ENCODE peak calls at places on chromosomes 11 and 22, in four cellular contexts. F, U, L and J are unnamed samples.

GRCh38 chr22:17056058-17056457 is 28.7 kb upstream of the IL17RA start:
- DNase-seq in U (no peak), F (no peak), L (no peak), J (no peak)

GRCh38 chr11:118430956-118431355 is 5.3 kb upstream of the KMT2A start:
- DNase-seq in L (no peak), U (no peak), F (no peak), J (no peak)

GRCh38 chr22:37906364-37907008 is 389 bp downstream of the MICALL1 start:
- DNase-seq in L (peak), F (peak), U (peak), J (no peak)

GRCh38 chr11:101584651-101585050 is 844 bp upstream of the TRPC6 start:
- DNase-seq in U (no peak), F (no peak), L (no peak), J (no peak)

GRCh38 chr11:34158661-34159060 is 53.2 kb downstream of the NAT10 start:
- DNase-seq in U (no peak), F (no peak), L (no peak), J (no peak)

GRCh38 chr11:70502677-70503076 is 104.3 kb downstream of the CTTN start:
- DNase-seq in U (no peak), F (no peak), L (peak), J (no peak)

GRCh38 chr11:126157326-126158030 is 54.0 kb downstream of the RPUSD4 start:
- DNase-seq in U (no peak), F (no peak), L (no peak), J (no peak)

GRCh38 chr11:85752201-85752889 is 58.6 kb downstream of the SYTL2 start:
- DNase-seq in U (no peak), F (no peak), L (no peak), J (no peak)

GRCh38 chr11:125164422-125165110 is at the start of gene PKNOX2:
- DNase-seq in F (peak), L (peak), U (peak), J (peak)

GRCh38 chr11:8006349-8006977 is 19.3 kb downstream of the EIF3F start:
- DNase-seq in U (peak), L (no peak), F (peak), J (peak)

DNA sequence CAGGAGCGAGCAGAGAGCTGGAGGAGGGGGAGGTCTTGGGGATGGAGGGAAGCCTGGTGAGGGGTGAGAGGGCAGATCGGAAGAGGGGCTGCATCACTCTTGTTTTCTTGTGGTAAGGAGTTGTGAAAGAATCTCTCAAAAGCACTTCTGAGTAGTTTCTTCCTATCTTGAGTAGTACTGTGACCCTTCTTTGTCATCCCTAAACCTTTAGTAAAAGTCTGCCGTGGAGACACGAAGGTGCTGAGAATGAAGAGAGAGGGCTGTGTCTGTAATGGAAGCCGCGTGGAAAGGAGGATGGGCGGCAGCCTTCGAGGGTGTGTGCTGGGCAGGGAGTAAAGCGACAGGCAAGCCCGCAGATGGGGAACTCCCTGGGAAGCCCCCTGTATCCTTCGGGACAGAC is 237.8 kb downstream of the TBC1D22A start:
- DNase-seq in F (no peak), L (no peak), U (no peak), J (no peak)
- H3K4me3 ChIP-seq in F (no peak), L (no peak), U (no peak), J (no peak)

DNA sequence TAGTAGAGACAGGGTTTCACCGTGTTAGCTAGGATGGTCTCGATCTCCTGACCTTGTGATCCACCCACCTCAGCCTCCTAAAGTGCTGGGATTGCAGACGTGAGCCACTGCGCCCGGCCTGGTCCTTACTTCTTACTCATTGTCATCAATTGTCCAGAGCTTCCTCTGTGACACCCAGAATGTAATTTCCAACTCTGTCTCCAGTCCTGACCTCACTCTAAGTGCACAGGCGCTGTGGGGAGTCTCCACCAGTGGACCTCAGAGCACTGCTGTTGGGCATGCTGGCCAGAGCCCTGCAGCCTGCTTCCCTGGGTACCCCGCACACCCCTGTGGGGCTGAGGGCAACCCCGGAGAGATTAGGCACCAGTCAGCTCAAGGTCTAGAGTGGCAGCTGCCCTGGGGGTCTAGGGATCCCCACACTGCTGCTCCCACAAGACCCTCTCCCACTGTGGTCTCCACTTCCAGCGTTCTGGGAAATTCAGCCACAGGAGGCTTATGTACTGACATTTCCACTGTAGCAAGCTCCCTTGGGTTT is 1140.3 kb downstream of the TBC1D22A start:
- DNase-seq in U (no peak), F (no peak), L (no peak), J (no peak)
- H3K4me3 ChIP-seq in U (no peak), F (no peak), L (no peak), J (no peak)

GRCh38 chr11:67607507-67607906 is 771 bp downstream of the NDUFV1 start:
- DNase-seq in U (no peak), L (no peak), F (no peak), J (no peak)

GRCh38 chr11:67606477-67607295 is at the start of gene NDUFV1:
- DNase-seq in U (peak), L (peak), F (peak), J (peak)

GRCh38 chr11:67605231-67606011 is 1.3 kb upstream of the NDUFV1 start:
- DNase-seq in F (no peak), U (no peak), L (no peak), J (no peak)

GRCh38 chr11:67604815-67605214 is 1.9 kb upstream of the NDUFV1 start:
- DNase-seq in F (no peak), L (no peak), U (no peak), J (no peak)

GRCh38 chr11:67606150-67606476 is 623 bp upstream of the NDUFV1 start:
- DNase-seq in F (no peak), U (no peak), L (no peak), J (no peak)
- H3K4me3 ChIP-seq in F (peak), U (no peak), L (no peak), J (peak)

DNA sequence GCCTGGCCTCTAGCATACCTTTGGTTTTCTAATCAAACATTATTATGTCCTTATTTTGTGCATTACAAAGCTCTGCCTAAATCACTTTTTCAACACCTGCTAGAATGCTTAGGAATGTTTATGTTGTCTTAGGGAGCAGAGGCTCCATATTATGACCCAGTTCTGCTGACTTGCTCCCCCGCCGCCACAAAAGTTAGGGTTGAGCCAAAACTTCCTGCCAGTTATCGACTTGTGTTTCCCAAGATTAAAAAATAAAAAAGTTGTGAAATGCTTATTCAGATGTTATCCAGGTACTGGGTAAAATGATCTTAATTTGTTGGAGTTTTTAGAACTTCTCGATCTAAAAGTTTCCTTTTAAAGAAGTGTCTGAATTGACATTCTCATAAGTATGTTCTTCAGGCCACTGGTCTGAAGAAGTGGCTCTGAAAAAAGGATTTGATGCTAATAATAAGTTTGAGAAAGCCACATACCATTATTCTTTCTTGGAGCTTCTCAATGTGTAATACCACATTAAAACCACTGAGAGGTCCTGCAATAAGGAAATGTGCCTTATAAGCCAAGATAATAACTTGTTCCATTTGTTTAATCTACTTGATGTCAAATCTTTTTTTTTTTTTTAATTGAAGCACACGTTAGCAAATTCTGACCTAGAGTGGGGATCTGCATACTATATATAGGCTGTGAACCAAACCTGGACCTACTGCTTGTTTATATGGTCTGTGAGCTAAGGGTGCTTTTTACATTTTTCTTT is 2.2 kb downstream of the RNF185 start:
- DNase-seq in F (no peak), L (no peak), U (no peak), J (no peak)
- H3K4me3 ChIP-seq in F (no peak), L (no peak), U (no peak), J (peak)

DNA sequence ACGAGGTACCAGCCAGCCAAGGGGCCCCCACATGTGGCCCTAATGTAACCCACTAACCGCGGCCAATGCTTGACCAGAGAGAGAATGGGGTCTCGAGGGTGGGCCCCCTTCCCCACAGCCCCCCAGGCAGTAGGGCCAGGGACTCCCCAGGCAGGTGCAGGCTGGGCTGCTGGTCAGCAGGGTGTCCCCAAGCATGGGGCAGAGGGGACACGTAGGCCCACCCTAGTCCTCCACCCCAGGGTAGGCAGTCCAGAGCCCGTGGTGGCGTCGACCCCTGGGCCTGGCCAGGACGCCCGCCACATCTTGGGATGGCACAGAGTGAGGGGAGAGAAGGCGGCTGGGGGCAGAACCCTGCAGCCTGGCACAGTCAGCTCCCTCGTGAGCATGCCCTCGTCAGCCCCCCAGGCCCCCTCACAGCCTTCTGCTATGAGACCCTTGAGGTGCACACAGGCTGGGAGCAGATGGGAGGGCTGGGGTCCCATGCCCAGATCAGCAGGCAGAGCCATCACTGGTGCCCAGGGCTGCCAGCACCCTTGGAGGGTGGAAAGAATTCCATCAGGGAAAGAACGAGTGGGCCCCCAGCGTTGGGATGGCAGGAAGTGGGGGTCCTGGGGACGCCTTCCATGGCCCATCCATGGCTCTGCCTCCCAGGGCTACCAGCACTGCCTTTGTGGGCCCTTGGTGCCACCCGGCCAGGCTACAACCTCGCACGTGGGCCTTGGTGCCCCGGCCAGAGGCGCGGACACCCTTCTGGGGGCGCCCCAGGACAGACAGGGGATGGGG is 6.1 kb downstream of the TNNT3 start:
- DNase-seq in L (no peak), U (no peak), F (no peak), J (no peak)
- H3K4me3 ChIP-seq in L (no peak), U (no peak), F (no peak), J (no peak)

GRCh38 chr11:18769802-18770456 is 21.7 kb downstream of the PTPN5 start:
- DNase-seq in F (no peak), L (peak), U (peak), J (no peak)

GRCh38 chr11:18772211-18772610 is 19.4 kb downstream of the PTPN5 start:
- DNase-seq in L (no peak), U (no peak), F (no peak), J (no peak)

GRCh38 chr11:18770479-18771125 is 21.0 kb downstream of the PTPN5 start:
- DNase-seq in U (no peak), L (no peak), F (no peak), J (no peak)

GRCh38 chr11:18773104-18773503 is 18.5 kb downstream of the PTPN5 start:
- DNase-seq in U (no peak), L (no peak), F (no peak), J (no peak)

DNA sequence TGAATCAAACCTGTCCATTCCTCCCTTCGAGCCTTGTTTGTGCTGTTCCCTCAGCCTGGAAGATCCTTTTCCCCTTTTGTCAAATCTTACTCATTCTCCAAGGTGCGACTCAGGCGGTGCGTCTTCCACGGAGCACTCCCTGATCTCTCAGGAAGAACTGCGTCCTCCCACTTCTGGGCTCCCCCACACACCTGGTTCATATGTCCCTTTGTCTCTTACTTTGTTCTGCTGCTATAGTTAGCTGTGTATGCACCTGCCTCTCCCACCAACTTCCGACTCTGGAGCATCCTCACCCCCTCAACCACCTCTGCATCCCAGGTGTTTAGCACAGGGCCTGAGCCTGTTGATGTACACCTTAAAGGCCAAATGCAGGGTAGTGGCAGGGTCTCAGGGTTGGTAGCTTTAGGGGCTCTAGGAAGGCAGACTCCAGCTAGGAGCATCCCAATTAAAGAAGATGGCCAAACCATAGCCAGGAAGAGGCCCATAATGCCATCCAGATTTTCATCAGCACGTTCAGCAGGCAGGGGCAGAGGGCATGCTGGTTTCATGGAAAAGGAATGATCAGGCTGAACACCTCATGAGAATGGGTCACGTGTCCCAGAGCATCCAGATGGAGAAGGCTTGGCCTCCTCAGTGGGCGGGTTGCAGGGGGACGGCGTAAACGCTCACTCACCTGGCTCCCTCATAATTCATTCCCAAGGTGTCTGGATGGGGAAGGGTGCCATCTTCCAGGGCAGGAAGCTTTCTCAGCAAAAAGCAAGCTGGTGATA is 20.1 kb downstream of the PTPN5 start:
- DNase-seq in F (no peak), L (no peak), U (no peak), J (no peak)
- H3K4me3 ChIP-seq in F (no peak), L (no peak), U (no peak), J (no peak)